ENCODE peak calls at places on chromosomes 3 and 15, in nine cellular contexts. J is stimulated activated CD8-positive, alpha-beta memory T cell treated with anti-CD3 and anti-CD28 coated beads, Interleukin-7, amount 100 ng/mL, for 1 hour; V is NCI-H510A treated with DMSO at 0.1 percent for 48 hours; X is stimulated activated CD4-positive, alpha-beta T cell treated with anti-CD3 and anti-CD28 coated beads, Interleukin-15, amount 100 ng/mL, for 24 hours; O is RPMI7951; D is NCI-H1092 treated with DMSO at 0.1 percent for 48 hours; F is NAMALWA; E is fibroblast of mammary gland; U is A549. Q is an unnamed sample.

GRCh38 chr3:193982258-193982659 is 153.7 kb upstream of the HES1 start:
- DNase-seq in J (no peak), V (no peak), X (no peak), O (peak; percentile 47), D (peak; percentile 87), F (no peak), E (peak; percentile 77), U (no peak), Q (no peak)

GRCh38 chr3:184896336-184896735 is 84.4 kb downstream of the VPS8 start:
- DNase-seq in J (no peak), V (no peak), X (no peak), O (no peak), D (no peak), F (no peak), E (no peak), U (no peak), Q (no peak)

GRCh38 chr3:133361435-133361834 is 38.4 kb upstream of the BFSP2 start:
- DNase-seq in J (no peak), V (no peak), X (no peak), O (no peak), D (no peak), F (no peak), E (no peak), U (no peak), Q (no peak)

GRCh38 chr3:172201136-172201989 is 162.0 kb downstream of the FNDC3B start:
- DNase-seq in J (no peak), V (peak; percentile 83), X (no peak), O (peak; percentile 99), D (peak; percentile 95), F (no peak), E (peak; percentile 93), U (peak; percentile 46), Q (peak; percentile 79)

GRCh38 chr15:64749999-64750657 is 25.3 kb downstream of the RBPMS2 start:
- DNase-seq in J (no peak), V (no peak), X (no peak), O (no peak), D (no peak), F (no peak), E (peak; percentile 80), U (peak; percentile 63), Q (peak; percentile 42)

GRCh38 chr15:92899910-92900711 is at the start of gene CHD2:
- DNase-seq in J (no peak), V (peak; percentile 91), X (peak; percentile 70), O (peak; percentile 88), D (peak; percentile 88), F (peak; percentile 94), E (peak; percentile 90), U (peak; percentile 96), Q (peak; percentile 87)

GRCh38 chr3:37741644-37742043 is 120.0 kb upstream of the CTDSPL start:
- DNase-seq in J (no peak), V (peak; percentile 11), X (no peak), O (peak; percentile 32), D (peak; percentile 33), F (no peak), E (peak; percentile 32), U (peak; percentile 43), Q (peak; percentile 4)

GRCh38 chr3:39405687-39406367 is 693 bp upstream of the RPSA start:
- DNase-seq in J (no peak), V (no peak), X (no peak), O (no peak), D (no peak), F (no peak), E (no peak), U (no peak), Q (no peak)

GRCh38 chr15:68668926-68669600 is 90.3 kb downstream of the CORO2B start:
- DNase-seq in J (no peak), V (no peak), X (no peak), O (no peak), D (no peak), F (no peak), E (no peak), U (no peak), Q (no peak)

GRCh38 chr3:31357451-31357850 is 175.3 kb upstream of the STT3B start:
- DNase-seq in J (no peak), V (no peak), X (no peak), O (no peak), D (no peak), F (no peak), E (no peak), U (no peak), Q (no peak)

GRCh38 chr15:29039466-29040366 is 153.9 kb downstream of the APBA2 start:
- DNase-seq in J (no peak), V (no peak), X (peak; percentile 34), O (no peak), D (no peak), F (no peak), E (no peak), U (no peak), Q (no peak)

GRCh38 chr3:100082108-100082642 is 32.1 kb downstream of the FILIP1L start:
- DNase-seq in J (no peak), V (no peak), X (no peak), O (no peak), D (no peak), F (no peak), E (no peak), U (no peak), Q (no peak)

GRCh38 chr15:25787855-25788521 is 75.1 kb downstream of the ATP10A start:
- DNase-seq in J (no peak), V (no peak), X (no peak), O (no peak), D (no peak), F (no peak), E (peak; percentile 70), U (peak; percentile 31), Q (peak; percentile 58)

GRCh38 chr3:42189746-42190145 is 76.2 kb downstream of the CCK start:
- DNase-seq in J (no peak), V (no peak), X (no peak), O (no peak), D (no peak), F (no peak), E (no peak), U (no peak), Q (no peak)